ENCODE peak calls at places on chromosome 9, in four cellular contexts. R is thyroid gland, B is SK-N-SH, U is small intestine. Y is an unnamed sample.

GRCh38 chr9:123834907-123835562 is 94.9 kb downstream of the DENND1A start:
- DNase-seq in R (no peak), B (no peak), U (peak), Y (no peak)

GRCh38 chr9:69019808-69020207 is 5.9 kb upstream of the PRKACG start:
- DNase-seq in R (no peak), B (no peak), U (peak), Y (no peak)

GRCh38 chr9:77883846-77884771 is 147.5 kb downstream of the GNAQ start:
- DNase-seq in R (peak), B (no peak), U (no peak), Y (no peak)

GRCh38 chr9:115229496-115229895 is 111.5 kb upstream of the TNC start:
- DNase-seq in R (no peak), B (no peak), U (no peak), Y (no peak)

GRCh38 chr9:68417762-68418161 is 61.4 kb downstream of the PGM5 start:
- DNase-seq in R (no peak), B (no peak), U (no peak), Y (no peak)

GRCh38 chr9:12781334-12781733 is 6.5 kb downstream of the LURAP1L start:
- DNase-seq in R (no peak), B (no peak), U (no peak), Y (no peak)

GRCh38 chr9:21160178-21160577 is 6.3 kb downstream of the IFNA21 start:
- DNase-seq in R (no peak), B (no peak), U (peak), Y (no peak)

GRCh38 chr9:119284587-119285337 is 84.5 kb downstream of the BRINP1 start:
- DNase-seq in R (no peak), B (no peak), U (no peak), Y (no peak)

GRCh38 chr9:110714314-110714713 is 45.7 kb downstream of the MUSK start:
- DNase-seq in R (no peak), B (no peak), U (no peak), Y (no peak)

GRCh38 chr9:87336407-87336806 is 161.3 kb upstream of the DAPK1 start:
- DNase-seq in R (no peak), B (no peak), U (no peak), Y (no peak)

GRCh38 chr9:113523421-113524141 is 60.1 kb downstream of the RGS3 start:
- DNase-seq in R (no peak), B (no peak), U (peak), Y (no peak)

GRCh38 chr9:17433526-17433925 is 145.3 kb upstream of the SH3GL2 start:
- DNase-seq in R (no peak), B (no peak), U (no peak), Y (no peak)

GRCh38 chr9:21559402-21560280 is 77.5 kb upstream of the IFNE start:
- DNase-seq in R (peak), B (peak), U (peak), Y (peak)

GRCh38 chr9:93686127-93686879 is 109.9 kb downstream of the PHF2 start:
- DNase-seq in R (no peak), B (no peak), U (no peak), Y (peak)

GRCh38 chr9:125679597-125680189 is 27.3 kb downstream of the MAPKAP1 start:
- DNase-seq in R (no peak), B (no peak), U (no peak), Y (no peak)

GRCh38 chr9:112203536-112203935 is 28.4 kb upstream of the SUSD1 start:
- DNase-seq in R (no peak), B (no peak), U (no peak), Y (no peak)

GRCh38 chr9:123336959-123337358 is 19.0 kb upstream of the CRB2 start:
- DNase-seq in R (no peak), B (no peak), U (no peak), Y (no peak)

GRCh38 chr9:16828335-16829281 is 41.9 kb downstream of the BNC2 start:
- DNase-seq in R (peak), B (peak), U (no peak), Y (peak)

GRCh38 chr9:121640076-121640475 is 11.4 kb upstream of the DAB2IP start:
- DNase-seq in R (peak), B (peak), U (peak), Y (peak)

GRCh38 chr9:128091144-128091543 is 23.1 kb downstream of the SLC25A25 start:
- DNase-seq in R (peak), B (peak), U (no peak), Y (peak)

GRCh38 chr9:126618590-126619335 is 5.0 kb downstream of the LMX1B start:
- DNase-seq in R (no peak), B (peak), U (no peak), Y (no peak)

GRCh38 chr9:132447346-132447745 is 37.3 kb downstream of the CFAP77 start:
- DNase-seq in R (no peak), B (peak), U (no peak), Y (no peak)

GRCh38 chr9:23554691-23555090 is 271.3 kb downstream of the ELAVL2 start:
- DNase-seq in R (no peak), B (no peak), U (no peak), Y (no peak)

GRCh38 chr9:84839538-84839937 is 170.0 kb downstream of the NTRK2 start:
- DNase-seq in R (no peak), B (peak), U (no peak), Y (no peak)

GRCh38 chr9:34559616-34560546 is 29.6 kb downstream of the CNTFR start:
- DNase-seq in R (no peak), B (peak), U (peak), Y (peak)

GRCh38 chr9:38713426-38713825 is 6.5 kb downstream of the FAM240B start:
- DNase-seq in R (no peak), B (no peak), U (no peak), Y (no peak)
- H3K27ac ChIP-seq in R (no peak), B (no peak), U (no peak), Y (no peak)

GRCh38 chr9:136663311-136663679 is 579 bp downstream of the EGFL7 start:
- DNase-seq in R (no peak), B (no peak), U (no peak), Y (no peak)
- H3K27ac ChIP-seq in R (peak), B (no peak), U (peak), Y (no peak)

GRCh38 chr9:96047741-96048115 is 172.2 kb downstream of the ERCC6L2 start:
- DNase-seq in R (no peak), B (no peak), U (no peak), Y (peak)
- H3K27ac ChIP-seq in R (peak), B (no peak), U (peak), Y (peak)

GRCh38 chr9:105319514-105319863 is 75.0 kb downstream of the SLC44A1 start:
- DNase-seq in R (no peak), B (no peak), U (peak), Y (no peak)
- H3K27ac ChIP-seq in R (no peak), B (no peak), U (peak), Y (no peak)